ENCODE peak calls at places on chromosomes 13 and 19, in nine cellular contexts. P, R, U, Q, S, G, Z, K and D are unnamed samples. For H3K27me3, the result is how much of the 10 kb centered on the place peaks cover.

GRCh38 chr19:27794444-27795042 is 1418.4 kb downstream of the UQCRFS1 start:
- DNase-seq in P (no peak), R (no peak), U (no peak), Q (no peak), S (peak), G (no peak), Z (peak), K (no peak), D (no peak)

GRCh38 chr19:21233691-21234090 is 91.9 kb downstream of the ZNF431 start:
- DNase-seq in P (no peak), R (no peak), U (no peak), Q (no peak), S (no peak), G (no peak), Z (no peak), K (no peak), D (no peak)

GRCh38 chr13:32017449-32017848 is 14.1 kb upstream of the FRY start:
- DNase-seq in P (no peak), R (no peak), U (no peak), Q (no peak), S (no peak), G (no peak), Z (peak), K (no peak), D (no peak)

GRCh38 chr19:7083076-7083956 is 13.8 kb downstream of the ZNF557 start:
- DNase-seq in P (no peak), R (no peak), U (no peak), Q (no peak), S (no peak), G (no peak), Z (peak), K (no peak), D (no peak)

GRCh38 chr13:108322206-108322824 is 52.8 kb downstream of the TNFSF13B start:
- DNase-seq in P (no peak), R (no peak), U (no peak), Q (no peak), S (peak), G (peak), Z (peak), K (peak), D (no peak)

GRCh38 chr19:50556236-50557008 is 11.8 kb downstream of the LRRC4B start:
- DNase-seq in P (peak), R (no peak), U (peak), Q (peak), S (peak), G (peak), Z (peak), K (peak), D (peak)

GRCh38 chr13:49791214-49791752 is 1.2 kb downstream of the KPNA3 start:
- DNase-seq in P (peak), R (no peak), U (no peak), Q (no peak), S (no peak), G (no peak), Z (peak), K (peak), D (peak)

GRCh38 chr19:49639401-49640112 is 386 bp downstream of the RRAS start:
- DNase-seq in P (peak), R (no peak), U (no peak), Q (peak), S (no peak), G (no peak), Z (no peak), K (no peak), D (no peak)

GRCh38 chr19:19545128-19545591 is 7.1 kb downstream of the CILP2 start:
- DNase-seq in P (no peak), R (no peak), U (no peak), Q (no peak), S (no peak), G (no peak), Z (no peak), K (no peak), D (no peak)

GRCh38 chr19:45981350-45981749 is 7.7 kb upstream of the NOVA2 start:
- DNase-seq in P (no peak), R (no peak), U (no peak), Q (no peak), S (no peak), G (no peak), Z (no peak), K (no peak), D (no peak)

GRCh38 chr13:82713681-82714405 is 1168.4 kb downstream of the SLITRK1 start:
- DNase-seq in P (no peak), R (no peak), U (no peak), Q (no peak), S (no peak), G (no peak), Z (no peak), K (no peak), D (no peak)

GRCh38 chr13:53612200-53612599 is 583.6 kb downstream of the OLFM4 start:
- DNase-seq in P (no peak), R (no peak), U (no peak), Q (no peak), S (no peak), G (no peak), Z (no peak), K (no peak), D (no peak)

GRCh38 chr19:15722956-15723355 is 4.9 kb upstream of the OR10H2 start:
- DNase-seq in P (no peak), R (no peak), U (no peak), Q (no peak), S (no peak), G (no peak), Z (no peak), K (no peak), D (no peak)

GRCh38 chr13:20350380-20350763 is 118.3 kb upstream of the GJB6 start:
- DNase-seq in P (no peak), R (no peak), U (no peak), Q (no peak), S (no peak), G (no peak), Z (no peak), K (no peak), D (no peak)

GRCh38 chr19:45340232-45340898 is at the start of gene KLC3:
- DNase-seq in P (peak), R (no peak), U (peak), Q (no peak), S (peak), G (no peak), Z (no peak), K (peak), D (peak)

GRCh38 chr19:56115490-56115889 is 5.6 kb downstream of the ZNF787 start:
- DNase-seq in P (no peak), R (no peak), U (no peak), Q (no peak), S (no peak), G (no peak), Z (no peak), K (no peak), D (no peak)

GRCh38 chr19:4970558-4971423 is 1.9 kb downstream of the KDM4B start:
- DNase-seq in P (peak), R (no peak), U (peak), Q (peak), S (peak), G (peak), Z (peak), K (peak), D (no peak)

GRCh38 chr19:53019684-53020083 is 6.0 kb downstream of the ERVV-1 start:
- DNase-seq in P (no peak), R (no peak), U (no peak), Q (no peak), S (peak), G (no peak), Z (peak), K (no peak), D (peak)

GRCh38 chr19:17376935-17377600 is at the start of gene PLVAP:
- DNase-seq in P (no peak), R (no peak), U (no peak), Q (no peak), S (peak), G (no peak), Z (no peak), K (no peak), D (no peak)

GRCh38 chr13:36718146-36718545 is 44.3 kb downstream of the SERTM1 start:
- DNase-seq in P (no peak), R (no peak), U (no peak), Q (no peak), S (no peak), G (no peak), Z (no peak), K (no peak), D (no peak)

GRCh38 chr19:41925208-41926003 is 2.8 kb downstream of the ERFL start:
- DNase-seq in P (no peak), R (no peak), U (no peak), Q (no peak), S (no peak), G (no peak), Z (no peak), K (no peak), D (no peak)

GRCh38 chr19:41923045-41923788 is 5.0 kb downstream of the ERFL start:
- DNase-seq in P (no peak), R (no peak), U (no peak), Q (no peak), S (no peak), G (no peak), Z (no peak), K (no peak), D (no peak)

GRCh38 chr19:41922585-41922984 is 5.7 kb downstream of the ERFL start:
- DNase-seq in P (no peak), R (no peak), U (no peak), Q (no peak), S (no peak), G (no peak), Z (no peak), K (no peak), D (no peak)

GRCh38 chr19:41926028-41926860 is 2.0 kb downstream of the ERFL start:
- DNase-seq in P (no peak), R (no peak), U (no peak), Q (no peak), S (no peak), G (no peak), Z (no peak), K (peak), D (no peak)

GRCh38 chr19:41924151-41925145 is 3.8 kb downstream of the ERFL start:
- DNase-seq in P (no peak), R (no peak), U (no peak), Q (no peak), S (no peak), G (no peak), Z (no peak), K (no peak), D (no peak)
- H3K27me3 ChIP-seq in P (half or more), R (under half), U (under half), Q (half or more), S (under half), G (under half), Z (under half), K (under half), D (under half)

GRCh38 chr19:47687906-47688305 is 25.3 kb upstream of the EHD2 start:
- DNase-seq in P (no peak), R (no peak), U (no peak), Q (no peak), S (no peak), G (no peak), Z (no peak), K (no peak), D (no peak)
- TF ChIP-seq POLR2AphosphoS5 in P (no peak), R (no peak), U (no peak), Q (no peak), S (no peak), G (no peak), Z (no peak), K (no peak), D (no peak)

GRCh38 chr19:54473983-54474382 is 887 bp upstream of the CDC42EP5 start:
- DNase-seq in P (no peak), R (no peak), U (no peak), Q (no peak), S (no peak), G (no peak), Z (no peak), K (no peak), D (no peak)
- H3K27me3 ChIP-seq in P (under half), R (under half), U (under half), Q (under half), S (under half), G (under half), Z (half or more), K (under half), D (under half)

GRCh38 chr19:31553112-31553843 is 204.0 kb upstream of the TSHZ3 start:
- DNase-seq in P (no peak), R (no peak), U (no peak), Q (peak), S (no peak), G (no peak), Z (no peak), K (peak), D (no peak)

GRCh38 chr19:31554360-31554759 is 205.1 kb upstream of the TSHZ3 start:
- DNase-seq in P (no peak), R (no peak), U (no peak), Q (no peak), S (no peak), G (no peak), Z (no peak), K (no peak), D (no peak)

GRCh38 chr19:31559494-31559893 is 210.3 kb upstream of the TSHZ3 start:
- DNase-seq in P (no peak), R (no peak), U (no peak), Q (no peak), S (no peak), G (no peak), Z (no peak), K (no peak), D (no peak)

GRCh38 chr19:31553844-31554215 is 204.6 kb upstream of the TSHZ3 start:
- DNase-seq in P (peak), R (no peak), U (no peak), Q (no peak), S (no peak), G (no peak), Z (no peak), K (no peak), D (no peak)

DNA sequence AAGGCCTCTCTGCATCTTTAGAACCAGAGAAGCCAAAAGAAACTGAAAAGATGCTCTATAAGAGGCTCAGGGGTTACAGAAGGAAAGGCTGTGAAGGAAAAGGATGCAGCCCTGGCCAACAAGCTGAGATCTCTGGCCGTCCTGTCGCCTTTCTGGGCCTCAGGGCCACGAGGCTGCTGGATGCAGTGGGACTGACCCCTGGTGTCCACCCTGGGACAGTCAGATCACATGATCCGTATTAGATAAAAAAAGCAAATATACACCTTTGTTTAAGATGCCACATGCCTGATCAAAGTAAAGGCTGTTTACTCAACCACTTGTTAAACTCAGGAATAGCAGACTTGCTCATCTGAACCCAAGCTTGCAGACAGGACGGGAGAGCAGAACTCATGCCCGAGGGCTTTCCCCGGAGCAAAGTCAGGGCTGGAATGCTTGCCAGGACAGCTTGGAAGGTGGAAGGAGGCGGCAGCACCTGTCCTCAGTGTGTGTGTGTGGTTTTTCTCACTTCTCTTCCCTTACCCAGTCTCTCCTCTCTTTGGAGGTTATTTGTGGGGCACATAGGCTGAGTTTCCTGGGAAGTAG is 206.5 kb upstream of the TSHZ3 start:
- DNase-seq in P (no peak), R (no peak), U (no peak), Q (no peak), S (no peak), G (no peak), Z (no peak), K (peak), D (peak)
- TF ChIP-seq POLR2AphosphoS5 in P (no peak), R (no peak), U (no peak), Q (no peak), S (no peak), G (no peak), Z (no peak), K (no peak), D (peak)

GRCh38 chr19:39507715-39508364 is 7.1 kb upstream of the SELENOV start:
- DNase-seq in P (no peak), R (no peak), U (no peak), Q (no peak), S (no peak), G (no peak), Z (no peak), K (no peak), D (no peak)

GRCh38 chr19:39509233-39509632 is 5.7 kb upstream of the SELENOV start:
- DNase-seq in P (no peak), R (no peak), U (no peak), Q (no peak), S (no peak), G (no peak), Z (no peak), K (no peak), D (no peak)

GRCh38 chr19:39506944-39507714 is 7.8 kb upstream of the SELENOV start:
- DNase-seq in P (no peak), R (no peak), U (no peak), Q (no peak), S (peak), G (peak), Z (peak), K (peak), D (no peak)

GRCh38 chr19:39506598-39506943 is 7.8 kb downstream of the DLL3 start:
- DNase-seq in P (no peak), R (no peak), U (no peak), Q (no peak), S (no peak), G (peak), Z (no peak), K (no peak), D (no peak)

GRCh38 chr19:39508629-39509028 is 6.3 kb upstream of the SELENOV start:
- DNase-seq in P (no peak), R (no peak), U (no peak), Q (no peak), S (no peak), G (no peak), Z (no peak), K (no peak), D (no peak)
- H3K27me3 ChIP-seq in P (half or more), R (under half), U (under half), Q (half or more), S (under half), G (under half), Z (under half), K (under half), D (under half)

DNA sequence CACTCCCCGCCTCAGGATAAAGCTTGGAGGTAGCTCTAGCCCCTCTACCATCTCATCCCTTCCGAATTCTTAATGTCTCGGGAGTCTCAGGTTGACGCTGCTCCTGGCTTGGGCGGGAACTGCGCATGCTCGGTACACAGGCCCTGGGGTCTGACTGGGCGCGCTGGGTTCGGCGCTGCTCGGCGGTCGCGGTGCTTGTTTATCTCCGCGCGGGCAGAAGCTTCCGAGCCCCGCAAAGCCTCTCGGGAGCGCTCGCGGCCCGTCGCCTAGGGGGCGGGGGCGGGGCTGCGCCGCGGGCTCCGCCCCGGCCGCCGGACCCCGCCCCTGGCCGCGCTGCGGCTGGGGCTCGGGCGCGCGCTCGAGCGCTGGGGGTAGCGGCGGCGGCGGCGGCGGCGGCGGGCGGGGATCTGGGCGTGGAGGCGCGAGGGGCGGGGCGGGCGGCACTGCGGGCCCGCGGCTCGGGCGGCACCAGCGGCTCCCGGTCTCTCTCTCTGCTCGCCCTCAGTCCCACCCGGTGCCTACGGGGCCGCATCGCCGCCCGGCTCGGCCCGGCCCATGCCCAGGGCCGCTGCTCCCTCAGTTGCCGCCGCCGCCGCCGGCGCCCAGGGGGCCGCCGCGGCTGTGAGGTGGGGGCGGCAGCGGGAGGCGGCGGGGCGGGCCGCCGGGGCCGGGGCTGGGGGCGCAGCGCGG is at the start of gene RAP2A:
- DNase-seq in P (peak), R (peak), U (peak), Q (peak), S (peak), G (no peak), Z (peak), K (peak), D (peak)
- TF ChIP-seq POLR2AphosphoS5 in P (peak), R (peak), U (peak), Q (peak), S (no peak), G (no peak), Z (peak), K (no peak), D (peak)

GRCh38 chr19:843836-844299 is 3.1 kb downstream of the PRTN3 start:
- DNase-seq in P (no peak), R (no peak), U (no peak), Q (no peak), S (no peak), G (no peak), Z (peak), K (no peak), D (no peak)
- H3K27me3 ChIP-seq in P (half or more), R (under half), U (under half), Q (half or more), S (under half), G (under half), Z (under half), K (half or more), D (under half)